ENCODE peak calls at places on chromosomes 4 and X, in eight cellular contexts. One of them, this sample, is unnamed.

GRCh38 chr4:3388461-3389185 is 53.1 kb upstream of the HGFAC start:
- DNase-seq in small intestine: no peak
- DNase-seq in mucosa of descending colon: peak; percentile 44
- DNase-seq in prostate gland: no peak
- DNase-seq in B cell: peak; percentile 66
- DNase-seq in PC-3: peak; percentile 81
- DNase-seq in EL: peak; percentile 81
- DNase-seq in stimulated activated naive B cell treated with anti-CD40 and anti-IgM and Interleukin-4, amounts not matched to agents 10 μg/mL and 1 μg/mL and 100 μg/mL, for 72 hours: peak; percentile 65
- DNase-seq in this sample: no peak

GRCh38 chrX:107714196-107714811 is 61.3 kb downstream of the TSC22D3 start:
- DNase-seq in small intestine: no peak
- DNase-seq in mucosa of descending colon: no peak
- DNase-seq in prostate gland: no peak
- DNase-seq in B cell: peak; percentile 40
- DNase-seq in PC-3: no peak
- DNase-seq in EL: no peak
- DNase-seq in stimulated activated naive B cell treated with anti-CD40 and anti-IgM and Interleukin-4, amounts not matched to agents 10 μg/mL and 1 μg/mL and 100 μg/mL, for 72 hours: no peak
- DNase-seq in this sample: peak; percentile 67

GRCh38 chrX:19354625-19355024 is 10.9 kb downstream of the PDHA1 start:
- DNase-seq in small intestine: no peak
- DNase-seq in mucosa of descending colon: no peak
- DNase-seq in prostate gland: no peak
- DNase-seq in B cell: no peak
- DNase-seq in PC-3: no peak
- DNase-seq in EL: no peak
- DNase-seq in stimulated activated naive B cell treated with anti-CD40 and anti-IgM and Interleukin-4, amounts not matched to agents 10 μg/mL and 1 μg/mL and 100 μg/mL, for 72 hours: no peak
- DNase-seq in this sample: no peak

GRCh38 chrX:115491766-115492165 is 69.2 kb upstream of the PLS3 start:
- DNase-seq in small intestine: no peak
- DNase-seq in mucosa of descending colon: no peak
- DNase-seq in prostate gland: no peak
- DNase-seq in B cell: no peak
- DNase-seq in PC-3: no peak
- DNase-seq in EL: no peak
- DNase-seq in stimulated activated naive B cell treated with anti-CD40 and anti-IgM and Interleukin-4, amounts not matched to agents 10 μg/mL and 1 μg/mL and 100 μg/mL, for 72 hours: no peak
- DNase-seq in this sample: no peak

GRCh38 chr4:163157157-163157556 is 9.5 kb downstream of the NAF1 start:
- DNase-seq in small intestine: no peak
- DNase-seq in mucosa of descending colon: no peak
- DNase-seq in prostate gland: no peak
- DNase-seq in B cell: no peak
- DNase-seq in PC-3: no peak
- DNase-seq in EL: peak; percentile 72
- DNase-seq in stimulated activated naive B cell treated with anti-CD40 and anti-IgM and Interleukin-4, amounts not matched to agents 10 μg/mL and 1 μg/mL and 100 μg/mL, for 72 hours: no peak
- DNase-seq in this sample: no peak

GRCh38 chrX:132001127-132001526 is 22.0 kb upstream of the STK26 start:
- DNase-seq in small intestine: no peak
- DNase-seq in mucosa of descending colon: no peak
- DNase-seq in prostate gland: no peak
- DNase-seq in B cell: no peak
- DNase-seq in PC-3: peak; percentile 91
- DNase-seq in EL: no peak
- DNase-seq in stimulated activated naive B cell treated with anti-CD40 and anti-IgM and Interleukin-4, amounts not matched to agents 10 μg/mL and 1 μg/mL and 100 μg/mL, for 72 hours: no peak
- DNase-seq in this sample: peak; percentile 68

GRCh38 chr4:139245590-139245989 is 34.4 kb downstream of the MGARP start:
- DNase-seq in small intestine: no peak
- DNase-seq in mucosa of descending colon: no peak
- DNase-seq in prostate gland: no peak
- DNase-seq in B cell: no peak
- DNase-seq in PC-3: peak; percentile 59
- DNase-seq in EL: peak; percentile 69
- DNase-seq in stimulated activated naive B cell treated with anti-CD40 and anti-IgM and Interleukin-4, amounts not matched to agents 10 μg/mL and 1 μg/mL and 100 μg/mL, for 72 hours: no peak
- DNase-seq in this sample: no peak

GRCh38 chrX:139933904-139934303 is 1.1 kb upstream of the ATP11C start:
- DNase-seq in small intestine: peak; percentile 78
- DNase-seq in mucosa of descending colon: peak; percentile 66
- DNase-seq in prostate gland: no peak
- DNase-seq in B cell: no peak
- DNase-seq in PC-3: no peak
- DNase-seq in EL: no peak
- DNase-seq in stimulated activated naive B cell treated with anti-CD40 and anti-IgM and Interleukin-4, amounts not matched to agents 10 μg/mL and 1 μg/mL and 100 μg/mL, for 72 hours: no peak
- DNase-seq in this sample: no peak

GRCh38 chr4:7985072-7985471 is 45.4 kb upstream of the AFAP1 start:
- DNase-seq in small intestine: no peak
- DNase-seq in mucosa of descending colon: no peak
- DNase-seq in prostate gland: no peak
- DNase-seq in B cell: no peak
- DNase-seq in PC-3: no peak
- DNase-seq in EL: no peak
- DNase-seq in stimulated activated naive B cell treated with anti-CD40 and anti-IgM and Interleukin-4, amounts not matched to agents 10 μg/mL and 1 μg/mL and 100 μg/mL, for 72 hours: no peak
- DNase-seq in this sample: no peak

GRCh38 chrX:18075603-18076002 is 145.1 kb downstream of the BEND2 start:
- DNase-seq in small intestine: no peak
- DNase-seq in mucosa of descending colon: no peak
- DNase-seq in prostate gland: no peak
- DNase-seq in B cell: no peak
- DNase-seq in PC-3: no peak
- DNase-seq in EL: no peak
- DNase-seq in stimulated activated naive B cell treated with anti-CD40 and anti-IgM and Interleukin-4, amounts not matched to agents 10 μg/mL and 1 μg/mL and 100 μg/mL, for 72 hours: no peak
- DNase-seq in this sample: no peak

GRCh38 chr4:127708985-127709384 is 21.2 kb upstream of the SLC25A31 start:
- DNase-seq in small intestine: peak; percentile 95
- DNase-seq in mucosa of descending colon: no peak
- DNase-seq in prostate gland: peak; percentile 96
- DNase-seq in B cell: no peak
- DNase-seq in PC-3: peak; percentile 96
- DNase-seq in EL: peak; percentile 85
- DNase-seq in stimulated activated naive B cell treated with anti-CD40 and anti-IgM and Interleukin-4, amounts not matched to agents 10 μg/mL and 1 μg/mL and 100 μg/mL, for 72 hours: no peak
- DNase-seq in this sample: no peak

GRCh38 chr4:67035501-67035900 is 509.8 kb downstream of the CENPC start:
- DNase-seq in small intestine: no peak
- DNase-seq in mucosa of descending colon: no peak
- DNase-seq in prostate gland: peak; percentile 60
- DNase-seq in B cell: no peak
- DNase-seq in PC-3: peak; percentile 98
- DNase-seq in EL: peak; percentile 83
- DNase-seq in stimulated activated naive B cell treated with anti-CD40 and anti-IgM and Interleukin-4, amounts not matched to agents 10 μg/mL and 1 μg/mL and 100 μg/mL, for 72 hours: no peak
- DNase-seq in this sample: no peak

GRCh38 chr4:26048962-26049361 is 134.9 kb downstream of the SMIM20 start:
- DNase-seq in small intestine: no peak
- DNase-seq in mucosa of descending colon: no peak
- DNase-seq in prostate gland: no peak
- DNase-seq in B cell: no peak
- DNase-seq in PC-3: no peak
- DNase-seq in EL: no peak
- DNase-seq in stimulated activated naive B cell treated with anti-CD40 and anti-IgM and Interleukin-4, amounts not matched to agents 10 μg/mL and 1 μg/mL and 100 μg/mL, for 72 hours: no peak
- DNase-seq in this sample: no peak

GRCh38 chrX:135973548-135974278 is at the start of gene MMGT1:
- DNase-seq in small intestine: peak; percentile 74
- DNase-seq in mucosa of descending colon: peak; percentile 87
- DNase-seq in prostate gland: peak; percentile 68
- DNase-seq in B cell: peak; percentile 87
- DNase-seq in PC-3: peak; percentile 85
- DNase-seq in EL: peak; percentile 82
- DNase-seq in stimulated activated naive B cell treated with anti-CD40 and anti-IgM and Interleukin-4, amounts not matched to agents 10 μg/mL and 1 μg/mL and 100 μg/mL, for 72 hours: peak; percentile 71
- DNase-seq in this sample: peak; percentile 91

GRCh38 chrX:72094894-72095293 is 36.8 kb downstream of the RTL5 start:
- DNase-seq in small intestine: peak; percentile 25
- DNase-seq in mucosa of descending colon: peak; percentile 37
- DNase-seq in prostate gland: no peak
- DNase-seq in B cell: peak; percentile 81
- DNase-seq in PC-3: no peak
- DNase-seq in EL: no peak
- DNase-seq in stimulated activated naive B cell treated with anti-CD40 and anti-IgM and Interleukin-4, amounts not matched to agents 10 μg/mL and 1 μg/mL and 100 μg/mL, for 72 hours: peak; percentile 24
- DNase-seq in this sample: peak; percentile 88

GRCh38 chr4:11623726-11624037 is 195.0 kb upstream of the HS3ST1 start:
- DNase-seq in small intestine: peak; percentile 77
- DNase-seq in mucosa of descending colon: peak; percentile 80
- DNase-seq in prostate gland: peak; percentile 73
- DNase-seq in B cell: no peak
- DNase-seq in PC-3: peak; percentile 63
- DNase-seq in EL: no peak
- DNase-seq in stimulated activated naive B cell treated with anti-CD40 and anti-IgM and Interleukin-4, amounts not matched to agents 10 μg/mL and 1 μg/mL and 100 μg/mL, for 72 hours: no peak
- DNase-seq in this sample: no peak

GRCh38 chrX:141879616-141880015 is 24.1 kb upstream of the MAGEC1 start:
- DNase-seq in small intestine: no peak
- DNase-seq in mucosa of descending colon: no peak
- DNase-seq in prostate gland: no peak
- DNase-seq in B cell: no peak
- DNase-seq in PC-3: peak; percentile 32
- DNase-seq in EL: no peak
- DNase-seq in stimulated activated naive B cell treated with anti-CD40 and anti-IgM and Interleukin-4, amounts not matched to agents 10 μg/mL and 1 μg/mL and 100 μg/mL, for 72 hours: no peak
- DNase-seq in this sample: no peak

This sample was measured in activated effector memory CD4-positive, alpha-beta T cell treated with anti-CD3 and anti-CD28 coated beads, Interleukin-2, amount 50 U/mL, for 16 hours.